ENCODE peak calls at places on chromosomes 11 and 22, in nine cellular contexts. Q is GM12878, H is fibroblast of lung, A is esophagus squamous epithelium, B is heart right ventricle, O is LNCaP clone FGC, Y is cardiac fibroblast, E is stomach, X is lung. S is an unnamed sample.

GRCh38 chr22:47158457-47158856 is 396.0 kb downstream of the TBC1D22A start:
- DNase-seq in Q (no peak), Y (no peak), B (no peak), H (no peak), O (no peak), A (no peak), E (no peak), X (no peak), S (no peak)

GRCh38 chr11:85132839-85133238 is 494.3 kb downstream of the DLG2 start:
- DNase-seq in Q (no peak), A (no peak), E (no peak), O (no peak), H (peak; percentile 29), Y (no peak), B (no peak), X (no peak), S (no peak)

GRCh38 chr11:28702871-28703270 is 594.7 kb downstream of the METTL15 start:
- DNase-seq in O (no peak), Q (no peak), H (no peak), E (no peak), B (no peak), Y (no peak), A (no peak), X (no peak), S (no peak)

GRCh38 chr11:43508511-43508918 is 149.8 kb downstream of the TTC17 start:
- DNase-seq in H (peak; percentile 51), O (no peak), A (no peak), Q (no peak), X (no peak), E (no peak), Y (peak; percentile 48), B (no peak), S (no peak)

GRCh38 chr11:64868904-64869570 is 9.4 kb downstream of the EHD1 start:
- DNase-seq in Y (peak; percentile 75), Q (no peak), E (no peak), H (peak; percentile 96), X (no peak), A (no peak), B (peak; percentile 61), O (no peak), S (no peak)

GRCh38 chr11:90134420-90135003 is at the start of gene NAALAD2:
- DNase-seq in Q (no peak), B (peak; percentile 20), X (peak; percentile 30), A (no peak), O (no peak), H (peak; percentile 45), Y (peak; percentile 73), E (no peak), S (no peak)

GRCh38 chr11:134124660-134125451 is 56.0 kb downstream of the JAM3 start:
- DNase-seq in Q (no peak), H (peak; percentile 71), B (peak; percentile 52), A (no peak), O (no peak), X (no peak), Y (peak; percentile 49), E (peak; percentile 40), S (no peak)

GRCh38 chr22:42310301-42310981 is 40.0 kb upstream of the TCF20 start:
- DNase-seq in E (no peak), O (no peak), Q (no peak), H (no peak), B (no peak), Y (no peak), X (no peak), A (no peak), S (no peak)

GRCh38 chr11:130945945-130946344 is 29.7 kb upstream of the SNX19 start:
- DNase-seq in O (no peak), H (peak; percentile 94), A (no peak), Q (no peak), E (no peak), B (peak; percentile 72), Y (peak; percentile 79), X (peak; percentile 37), S (no peak)

GRCh38 chr22:41286639-41287091 is 678 bp upstream of the RANGAP1 start:
- DNase-seq in A (no peak), O (no peak), H (peak; percentile 26), X (peak; percentile 41), Q (peak; percentile 39), Y (no peak), E (no peak), B (no peak), S (no peak)

GRCh38 chr11:67494371-67495233 is 10.6 kb downstream of the PITPNM1 start:
- DNase-seq in Y (no peak), B (no peak), H (no peak), A (no peak), E (no peak), Q (no peak), O (no peak), X (no peak), S (no peak)

GRCh38 chr11:62770778-62771143 is 435 bp upstream of the TAF6L start:
- DNase-seq in H (no peak), Y (no peak), X (no peak), O (no peak), Q (no peak), E (no peak), A (no peak), B (no peak), S (no peak)

GRCh38 chr22:47220752-47221151 is 458.3 kb downstream of the TBC1D22A start:
- DNase-seq in X (no peak), H (no peak), Q (no peak), Y (no peak), B (no peak), A (no peak), O (no peak), E (no peak), S (no peak)

GRCh38 chr22:36395922-36396321 is 8.2 kb upstream of the MYH9 start:
- DNase-seq in E (no peak), O (no peak), A (no peak), H (peak; percentile 85), X (no peak), Q (no peak), B (no peak), Y (peak; percentile 73), S (no peak)

GRCh38 chr11:35040221-35040942 is 98.6 kb upstream of the CD44 start:
- DNase-seq in Y (peak; percentile 39), H (peak; percentile 90), X (no peak), Q (peak; percentile 84), B (no peak), E (no peak), A (no peak), O (no peak), S (no peak)

GRCh38 chr11:37747121-37747520 is 1149.1 kb upstream of the RAG2 start:
- DNase-seq in X (no peak), E (no peak), Q (no peak), O (no peak), B (no peak), H (peak; percentile 51), Y (no peak), A (no peak), S (no peak)

GRCh38 chr11:32792111-32792947 is 2.1 kb downstream of the CCDC73 start:
- DNase-seq in Q (no peak), O (no peak), X (no peak), E (no peak), H (no peak), Y (no peak), A (no peak), B (no peak), S (no peak)
- H3K4me3 ChIP-seq in Q (no peak overlapping the region), O (no peak overlapping the region), X (no peak overlapping the region), E (peak overlapping the region; percentile 21), H (no peak overlapping the region), Y (no peak overlapping the region), A (no peak overlapping the region), B (no peak overlapping the region), S (peak overlapping the region; percentile 22)

GRCh38 chr11:12961615-12962014 is 47.5 kb upstream of the RASSF10 start:
- DNase-seq in E (no peak), A (no peak), Q (no peak), H (no peak), O (no peak), B (no peak), Y (peak; percentile 52), X (no peak), S (no peak)
- TF ChIP-seq CTCF in E (no peak), A (no peak), Q (no peak), H (peak; percentile 22), O (no peak), B (no peak), Y (peak; percentile 2), X (no peak), S (no peak)

DNA sequence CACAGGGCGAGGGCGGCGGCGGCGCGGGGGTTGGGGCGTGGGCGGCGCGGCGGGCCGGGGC is at the start of gene RTN4R:
- DNase-seq in E (no peak), Q (no peak), B (no peak), A (no peak), H (no peak), O (no peak), Y (no peak), X (no peak), S (no peak)
- H3K4me3 ChIP-seq in E (peak within 1 kb of the TSS; percentile 63), Q (no peak within 1 kb of the TSS), B (peak within 1 kb of the TSS; percentile 38), A (peak within 1 kb of the TSS; percentile 64), H (peak within 1 kb of the TSS; percentile 25), O (peak within 1 kb of the TSS; percentile 51), Y (no peak within 1 kb of the TSS), X (peak within 1 kb of the TSS; percentile 29), S (peak within 1 kb of the TSS; percentile 68)

GRCh38 chr11:111974451-111974850 is 37.3 kb downstream of the DIXDC1 start:
- DNase-seq in Q (no peak), Y (no peak), A (no peak), E (no peak), O (no peak), B (no peak), X (no peak), H (no peak), S (no peak)

GRCh38 chr11:111977141-111978027 is 40.2 kb downstream of the DIXDC1 start:
- DNase-seq in Y (peak; percentile 42), E (peak; percentile 68), B (peak; percentile 72), A (no peak), X (peak; percentile 67), H (peak; percentile 57), O (no peak), Q (no peak), S (peak; percentile 89)

GRCh38 chr11:111976119-111976518 is 39.0 kb downstream of the DIXDC1 start:
- DNase-seq in B (no peak), E (no peak), Q (no peak), X (no peak), H (no peak), O (no peak), A (no peak), Y (no peak), S (no peak)

GRCh38 chr11:111976614-111977140 is 39.5 kb downstream of the DIXDC1 start:
- DNase-seq in B (no peak), E (no peak), Y (no peak), Q (no peak), H (peak; percentile 24), X (no peak), O (no peak), A (no peak), S (peak; percentile 85)

DNA sequence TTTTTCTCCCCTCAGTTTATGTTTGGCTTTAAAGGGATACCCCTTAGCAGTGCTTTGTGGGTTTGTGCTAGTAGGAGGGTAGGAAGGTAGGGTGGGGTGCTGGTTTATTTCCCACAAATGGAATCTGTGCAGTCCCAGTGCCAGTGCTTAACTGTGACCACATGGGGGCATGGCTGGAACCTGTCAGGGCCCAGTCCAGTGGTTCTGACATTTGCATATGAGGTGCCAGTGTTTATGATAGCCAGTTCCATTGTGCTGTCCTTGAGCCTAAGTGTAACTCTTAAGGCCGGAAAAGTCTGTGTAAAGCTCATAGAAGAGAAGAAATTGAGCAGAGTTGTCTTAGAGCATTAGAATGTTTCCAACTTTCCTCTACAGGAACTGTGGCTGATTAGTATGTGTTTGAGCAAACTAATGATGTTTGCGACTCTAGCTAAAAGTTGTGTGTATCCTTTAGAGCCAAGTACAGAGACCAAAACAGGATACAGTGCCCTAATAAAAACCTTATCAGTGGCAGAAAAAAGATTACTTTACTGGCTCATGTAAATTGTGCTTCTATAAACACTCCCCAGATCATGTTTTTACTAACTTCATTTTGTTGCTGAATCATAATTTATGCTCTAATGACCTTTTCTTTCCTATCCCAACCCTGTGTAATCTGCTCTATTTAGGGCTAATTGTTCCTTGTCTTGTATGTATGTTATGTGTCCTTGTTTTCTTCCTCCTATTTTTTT is 38.1 kb downstream of the DIXDC1 start:
- DNase-seq in Q (no peak), H (no peak), Y (no peak), O (no peak), B (peak; percentile 40), X (no peak), E (no peak), A (no peak), S (no peak)
- TF ChIP-seq CTCF in Q (no peak), H (peak; percentile 27), Y (peak; percentile 11), O (peak; percentile 65), B (peak; percentile 45), X (no peak), E (peak; percentile 13), A (no peak), S (peak; percentile 26)